ENCODE peak calls at places on chromosome 7, in four cellular contexts. T is mammary epithelial cell, V is endothelial cell, M is neural crest cell. U is an unnamed sample.

GRCh38 chr7:103613655-103614642 is 167.9 kb upstream of the SLC26A5 start:
- DNase-seq in T (no peak), V (no peak), M (no peak), U (no peak)

GRCh38 chr7:132937286-132937685 is 144.6 kb downstream of the CHCHD3 start:
- DNase-seq in T (no peak), V (no peak), M (no peak), U (no peak)

GRCh38 chr7:116811768-116812167 is 50.6 kb upstream of the CAPZA2 start:
- DNase-seq in T (no peak), V (no peak), M (no peak), U (no peak)

GRCh38 chr7:32163911-32164310 is 93.7 kb upstream of the PDE1C start:
- DNase-seq in T (no peak), V (no peak), M (no peak), U (no peak)

GRCh38 chr7:16084370-16084769 is 337.0 kb downstream of the CRPPA start:
- DNase-seq in T (no peak), V (no peak), M (no peak), U (no peak)

GRCh38 chr7:45984386-45985295 is 63.6 kb upstream of the IGFBP3 start:
- DNase-seq in T (no peak), V (no peak), M (no peak), U (no peak)

GRCh38 chr7:2934984-2935740 is 91.1 kb upstream of the GNA12 start:
- DNase-seq in T (no peak), V (no peak), M (no peak), U (no peak)

GRCh38 chr7:105439174-105439893 is 50.6 kb upstream of the SRPK2 start:
- DNase-seq in T (peak; percentile 95), V (no peak), M (no peak), U (peak; percentile 83)

GRCh38 chr7:39534599-39534998 is 31.6 kb upstream of the YAE1 start:
- DNase-seq in T (no peak), V (no peak), M (no peak), U (no peak)

GRCh38 chr7:411677-412312 is 107.9 kb downstream of the PDGFA start:
- DNase-seq in T (no peak), V (no peak), M (no peak), U (no peak)

GRCh38 chr7:42768037-42768436 is 143.8 kb downstream of the C7orf25 start:
- DNase-seq in T (no peak), V (no peak), M (no peak), U (no peak)

GRCh38 chr7:103391150-103391549 is 43.7 kb downstream of the PSMC2 start:
- DNase-seq in T (no peak), V (no peak), M (no peak), U (no peak)

GRCh38 chr7:116653646-116654045 is 18.4 kb upstream of the MET start:
- DNase-seq in T (peak; percentile 80), V (no peak), M (no peak), U (no peak)

GRCh38 chr7:28291559-28291958 is 111.0 kb upstream of the JAZF1 start:
- DNase-seq in T (no peak), V (no peak), M (no peak), U (no peak)

GRCh38 chr7:26291699-26292538 is at the start of gene SNX10:
- DNase-seq in T (peak; percentile 57), V (peak; percentile 45), M (peak; percentile 27), U (no peak)

GRCh38 chr7:127901895-127902703 is 129.1 kb downstream of the LRRC4 start:
- DNase-seq in T (no peak), V (no peak), M (no peak), U (no peak)

GRCh38 chr7:88480266-88480665 is 173.6 kb upstream of the STEAP4 start:
- DNase-seq in T (no peak), V (no peak), M (no peak), U (no peak)

GRCh38 chr7:39186671-39187070 is 209.0 kb downstream of the POU6F2 start:
- DNase-seq in T (no peak), V (no peak), M (no peak), U (no peak)

GRCh38 chr7:133829336-133829897 is 297.7 kb upstream of the LRGUK start:
- DNase-seq in T (peak; percentile 20), V (no peak), M (no peak), U (no peak)

GRCh38 chr7:521221-522070 is 1.8 kb upstream of the PDGFA start:
- DNase-seq in T (peak; percentile 48), V (peak; percentile 36), M (peak; percentile 38), U (no peak)

GRCh38 chr7:55044791-55045190 is 26.0 kb downstream of the EGFR start:
- DNase-seq in T (no peak), V (no peak), M (no peak), U (peak; percentile 50)

DNA sequence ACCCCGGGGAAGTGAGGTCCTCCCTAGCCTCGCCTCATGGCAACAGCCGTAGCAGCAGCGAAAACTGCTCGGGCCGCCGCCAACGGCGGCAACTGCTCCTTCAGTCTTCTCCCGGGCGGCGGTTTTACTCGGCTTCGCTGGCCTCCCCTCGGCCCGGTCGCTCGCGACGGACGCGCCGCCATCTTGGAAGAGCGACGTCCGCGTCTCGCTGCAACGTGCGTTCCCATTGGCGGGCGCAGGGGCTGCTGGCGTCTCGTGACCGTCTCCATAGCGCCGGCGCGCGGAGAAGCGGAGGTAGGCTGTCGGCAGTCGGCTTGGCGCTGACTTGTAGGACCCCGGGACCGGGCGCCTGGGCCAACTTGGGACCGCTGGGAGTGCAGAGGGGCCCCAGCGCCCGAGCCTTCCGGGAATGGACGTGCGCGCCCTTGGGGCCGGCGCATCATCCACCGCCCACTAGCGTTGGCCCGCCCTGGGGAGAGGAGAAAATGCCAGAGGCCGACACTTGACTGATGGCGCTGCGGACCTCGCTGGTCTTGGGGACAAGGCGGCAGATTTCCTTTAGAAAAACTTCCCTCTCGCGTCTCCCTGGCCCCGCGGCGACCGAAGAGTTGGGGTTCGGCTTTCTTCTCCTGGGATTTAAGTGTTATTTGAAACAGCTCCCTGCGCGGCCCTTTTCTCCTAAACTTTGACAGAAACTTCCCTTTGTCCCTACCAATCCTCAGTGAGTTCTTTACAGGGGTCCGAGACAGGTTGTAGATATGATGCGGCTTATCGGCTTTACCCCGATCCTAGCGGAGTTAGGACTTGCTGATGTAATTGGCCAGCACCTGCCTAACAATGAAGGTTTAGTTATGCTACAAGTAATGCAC is at the start of gene SNX13:
- DNase-seq in T (peak; percentile 86), V (peak; percentile 92), M (peak; percentile 86), U (peak; percentile 59)
- TF ChIP-seq CTCF in T (no peak), V (no peak), M (no peak), U (peak; percentile 57)

DNA sequence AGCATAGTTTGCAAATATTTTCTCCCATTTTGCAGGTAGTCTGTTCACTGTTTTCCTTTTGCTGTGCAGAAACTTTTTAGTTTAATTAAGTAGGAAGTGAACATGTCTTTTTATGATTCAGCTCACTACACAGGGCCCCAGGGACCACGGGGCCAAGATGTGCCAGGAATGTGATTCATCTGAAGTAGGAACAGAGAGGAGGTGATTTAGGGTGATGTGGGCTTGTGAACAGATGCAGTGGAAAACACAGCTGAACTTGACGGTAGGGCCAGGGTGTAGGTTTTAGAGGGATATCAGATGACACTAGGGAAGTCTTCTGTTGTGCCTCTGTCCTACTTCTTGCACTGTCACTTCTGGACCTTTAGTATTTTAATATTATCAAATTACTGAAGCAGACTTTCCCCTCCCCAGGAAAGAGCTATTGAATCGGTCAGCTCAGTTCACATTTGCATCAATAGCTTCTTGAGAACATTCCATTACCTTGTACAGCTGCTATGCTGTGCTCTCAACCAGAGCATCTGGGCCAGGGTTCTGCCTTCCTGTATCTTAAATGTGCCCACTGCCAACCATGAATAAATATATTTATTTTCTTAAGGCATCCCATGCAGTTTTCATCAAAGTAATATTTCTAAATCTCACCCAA is 96.9 kb downstream of the OSBPL3 start:
- DNase-seq in T (peak; percentile 71), V (no peak), M (no peak), U (no peak)
- TF ChIP-seq CTCF in T (no peak), V (no peak), M (no peak), U (no peak)

GRCh38 chr7:24889611-24890010 is 90.4 kb downstream of the OSBPL3 start:
- DNase-seq in T (no peak), V (no peak), M (no peak), U (no peak)

GRCh38 chr7:24891173-24891787 is 88.7 kb downstream of the OSBPL3 start:
- DNase-seq in T (no peak), V (no peak), M (no peak), U (no peak)

GRCh38 chr7:24896031-24896433 is 83.9 kb downstream of the OSBPL3 start:
- DNase-seq in T (no peak), V (no peak), M (no peak), U (no peak)

GRCh38 chr7:24898691-24899090 is 81.3 kb downstream of the OSBPL3 start:
- DNase-seq in T (peak; percentile 75), V (no peak), M (no peak), U (no peak)

DNA sequence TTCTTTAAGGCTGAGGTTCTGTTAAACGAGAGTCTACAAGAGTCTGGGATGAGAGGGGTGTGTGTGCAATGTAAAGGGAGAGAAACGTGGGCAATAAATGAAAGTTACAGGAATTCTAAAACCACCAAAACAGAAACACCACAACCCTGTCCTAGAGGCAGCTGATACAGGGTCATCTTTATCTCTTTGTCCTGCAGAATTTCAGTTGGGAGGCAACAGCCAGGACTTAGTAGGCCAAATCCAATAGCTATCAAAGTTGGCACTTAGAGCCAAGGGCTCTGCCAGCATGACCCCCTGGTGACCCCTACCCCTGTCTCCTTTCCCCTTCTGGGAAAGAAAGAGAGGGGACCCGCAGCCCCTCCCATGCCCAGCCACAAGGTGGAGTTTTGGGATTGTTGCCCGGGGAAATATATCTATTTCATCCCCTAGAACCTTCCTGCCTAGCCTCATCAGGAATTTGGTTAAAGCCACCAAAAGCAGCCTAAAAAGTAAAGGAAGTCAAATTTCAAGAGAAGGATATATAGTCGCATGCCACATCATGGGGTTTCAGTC is 85.2 kb downstream of the OSBPL3 start:
- DNase-seq in T (no peak), V (no peak), M (no peak), U (no peak)
- TF ChIP-seq CTCF in T (peak; percentile 6), V (peak; percentile 18), M (peak; percentile 28), U (peak; percentile 6)

DNA sequence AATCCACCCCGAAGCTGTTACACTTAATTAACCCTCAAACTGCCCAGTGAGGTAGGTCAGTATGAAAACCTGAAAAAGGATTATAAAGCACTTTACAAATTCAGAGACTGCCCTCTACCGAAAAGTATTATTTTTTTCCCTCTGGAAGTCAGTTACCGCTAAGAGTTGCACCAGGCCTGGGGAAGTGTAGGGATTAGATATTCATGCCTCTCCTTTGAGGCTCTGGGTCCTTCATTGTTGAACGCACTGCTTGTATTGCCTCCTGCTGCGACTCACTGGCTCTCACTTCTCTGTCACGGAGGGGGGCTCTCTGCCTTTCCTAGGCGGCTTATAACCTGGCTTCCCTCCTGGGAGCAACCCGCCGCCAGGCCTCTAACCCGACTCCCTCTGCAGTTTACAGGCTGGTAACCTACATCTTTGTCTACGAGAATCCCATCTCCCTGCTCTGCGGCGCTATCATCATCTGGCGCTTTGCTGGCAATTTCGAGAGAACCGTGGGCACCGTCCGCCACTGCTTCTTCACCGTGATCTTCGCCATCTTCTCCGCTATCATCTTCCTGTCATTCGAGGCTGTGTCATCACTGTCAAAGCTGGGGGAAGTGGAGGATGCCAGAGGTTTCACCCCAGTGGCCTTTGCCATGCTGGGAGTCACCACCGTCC is 2.7 kb downstream of the RHBDD2 start:
- DNase-seq in T (no peak), V (no peak), M (no peak), U (no peak)
- TF ChIP-seq CTCF in T (no peak), V (no peak), M (no peak), U (no peak)

GRCh38 chr7:24767878-24768569 is 10.8 kb upstream of the GSDME start:
- DNase-seq in T (no peak), V (no peak), M (no peak), U (no peak)
- TF ChIP-seq CTCF in T (no peak), V (no peak), M (no peak), U (peak; percentile 19)

GRCh38 chr7:17913250-17913649 is 27.0 kb downstream of the SNX13 start:
- DNase-seq in T (no peak), V (no peak), M (no peak), U (no peak)
- TF ChIP-seq CTCF in T (no peak), V (no peak), M (no peak), U (no peak)